ENCODE peak calls at places on chromosome 6, in four cellular contexts. N, D, K and R are unnamed samples. For H3K79me2, the result is how much of the 10 kb centered on the place peaks cover.

GRCh38 chr6:96742702-96743101 is 94.6 kb downstream of the GPR63 start:
- DNase-seq in D (no peak), K (no peak), N (no peak), R (no peak)

GRCh38 chr6:12165297-12165696 is 124.9 kb upstream of the EDN1 start:
- DNase-seq in N (no peak), K (no peak), D (no peak), R (no peak)

GRCh38 chr6:139927236-139927635 is 552.8 kb upstream of the CITED2 start:
- DNase-seq in K (no peak), D (peak), N (peak), R (no peak)

GRCh38 chr6:144901412-144901811 is 616.3 kb downstream of the UTRN start:
- DNase-seq in N (no peak), K (no peak), D (no peak), R (no peak)

GRCh38 chr6:6851059-6851658 is 256.6 kb upstream of the RREB1 start:
- DNase-seq in N (peak), D (peak), K (no peak), R (no peak)

GRCh38 chr6:22364314-22364713 is 67.5 kb upstream of the PRL start:
- DNase-seq in K (no peak), N (peak), D (no peak), R (no peak)

GRCh38 chr6:161308075-161308655 is 34.3 kb upstream of the AGPAT4 start:
- DNase-seq in K (peak), N (no peak), D (no peak), R (no peak)

GRCh38 chr6:136701011-136701410 is 91.3 kb downstream of the MAP3K5 start:
- DNase-seq in D (no peak), N (peak), K (no peak), R (no peak)

GRCh38 chr6:105510746-105511145 is 107.9 kb upstream of the PREP start:
- DNase-seq in D (peak), K (no peak), N (peak), R (no peak)

GRCh38 chr6:48765352-48765961 is 654.5 kb upstream of the PTCHD4 start:
- DNase-seq in K (peak), D (peak), N (peak), R (no peak)

GRCh38 chr6:111478749-111479148 is 4.3 kb downstream of the REV3L start:
- DNase-seq in D (peak), K (no peak), N (peak), R (no peak)

GRCh38 chr6:158774734-158775449 is 44.3 kb downstream of the EZR start:
- DNase-seq in N (no peak), K (no peak), D (no peak), R (no peak)
- H3K79me2 ChIP-seq in N (under half), K (under half), D (under half), R (under half)

GRCh38 chr6:156972145-156972544 is 195.0 kb downstream of the ARID1B start:
- DNase-seq in K (no peak), N (no peak), D (no peak), R (no peak)
- H3K79me2 ChIP-seq in K (under half), N (under half), D (half or more), R (half or more)

GRCh38 chr6:36677753-36678487 is 594 bp upstream of the CDKN1A start:
- DNase-seq in N (no peak), K (no peak), D (peak), R (no peak)
- H3K79me2 ChIP-seq in N (under half), K (under half), D (under half), R (under half)

GRCh38 chr6:4788482-4788881 is 12.3 kb downstream of the CDYL start:
- DNase-seq in D (no peak), K (no peak), N (no peak), R (no peak)
- H3K79me2 ChIP-seq in D (half or more), K (half or more), N (half or more), R (under half)

GRCh38 chr6:33551538-33551937 is 28.5 kb downstream of the BAK1 start:
- DNase-seq in N (no peak), K (no peak), D (no peak), R (no peak)
- H3K79me2 ChIP-seq in N (under half), K (under half), D (under half), R (under half)